ENCODE peak calls at places on chromosomes 7 and 10, in nine cellular contexts. J is esophagus squamous epithelium, K is transverse colon, N is SK-N-SH, U is ovary, A is ascending aorta, Y is adrenal gland, W is cardiac muscle cell, Z is PC-3. H is an unnamed sample.

GRCh38 chr7:94307399-94308048 is 87.2 kb upstream of the COL1A2 start:
- DNase-seq in J (no peak), K (no peak), N (no peak), U (no peak), A (no peak), Y (no peak), W (no peak), Z (no peak), H (no peak)

GRCh38 chr7:99975782-99976521 is at the start of gene AZGP1:
- DNase-seq in J (no peak), K (peak; percentile 41), N (no peak), U (no peak), A (no peak), Y (no peak), W (peak; percentile 43), Z (peak; percentile 27), H (no peak)

GRCh38 chr7:8724080-8724718 is 290.8 kb downstream of the NXPH1 start:
- DNase-seq in J (no peak), K (peak; percentile 42), N (peak; percentile 59), U (no peak), A (no peak), Y (peak; percentile 42), W (no peak), Z (peak; percentile 47), H (peak; percentile 82)

GRCh38 chr10:106991084-106991483 is 173.4 kb downstream of the SORCS1 start:
- DNase-seq in J (no peak), K (no peak), N (no peak), U (no peak), A (no peak), Y (no peak), W (no peak), Z (no peak), H (no peak)

GRCh38 chr7:106063039-106063438 is 49.1 kb downstream of the SYPL1 start:
- DNase-seq in J (no peak), K (no peak), N (no peak), U (no peak), A (no peak), Y (peak; percentile 10), W (no peak), Z (no peak), H (no peak)

GRCh38 chr10:128474571-128474970 is 348.3 kb upstream of the MKI67 start:
- DNase-seq in J (no peak), K (no peak), N (no peak), U (no peak), A (no peak), Y (no peak), W (no peak), Z (no peak), H (no peak)

GRCh38 chr7:31123317-31123716 is 71.2 kb downstream of the ADCYAP1R1 start:
- DNase-seq in J (no peak), K (no peak), N (no peak), U (no peak), A (no peak), Y (no peak), W (no peak), Z (no peak), H (no peak)

GRCh38 chr7:142298009-142298408 is 40.2 kb upstream of the PRSS58 start:
- DNase-seq in J (no peak), K (no peak), N (peak; percentile 17), U (no peak), A (no peak), Y (no peak), W (no peak), Z (peak; percentile 50), H (peak; percentile 33)

GRCh38 chr10:52210161-52210560 is 103.9 kb upstream of the DKK1 start:
- DNase-seq in J (no peak), K (no peak), N (no peak), U (no peak), A (no peak), Y (no peak), W (no peak), Z (peak; percentile 38), H (no peak)

GRCh38 chr7:17299477-17299991 is 1.1 kb downstream of the AHR start:
- DNase-seq in J (no peak), K (peak; percentile 8), N (no peak), U (no peak), A (no peak), Y (no peak), W (peak; percentile 55), Z (peak; percentile 39), H (no peak)

GRCh38 chr7:87058739-87059524 is 522 bp downstream of the ELAPOR2 start:
- DNase-seq in J (no peak), K (peak; percentile 36), N (peak; percentile 68), U (peak; percentile 28), A (no peak), Y (no peak), W (peak; percentile 4), Z (no peak), H (peak; percentile 43)

GRCh38 chr7:37971491-37971890 is 51.1 kb downstream of the EPDR1 start:
- DNase-seq in J (no peak), K (no peak), N (no peak), U (no peak), A (no peak), Y (no peak), W (peak; percentile 28), Z (no peak), H (no peak)

GRCh38 chr7:37982423-37982822 is 62.0 kb downstream of the EPDR1 start:
- DNase-seq in J (no peak), K (no peak), N (no peak), U (no peak), A (no peak), Y (peak; percentile 35), W (peak; percentile 64), Z (no peak), H (no peak)

GRCh38 chr7:37973915-37974314 is 53.5 kb downstream of the EPDR1 start:
- DNase-seq in J (no peak), K (no peak), N (no peak), U (no peak), A (no peak), Y (no peak), W (no peak), Z (no peak), H (no peak)

DNA sequence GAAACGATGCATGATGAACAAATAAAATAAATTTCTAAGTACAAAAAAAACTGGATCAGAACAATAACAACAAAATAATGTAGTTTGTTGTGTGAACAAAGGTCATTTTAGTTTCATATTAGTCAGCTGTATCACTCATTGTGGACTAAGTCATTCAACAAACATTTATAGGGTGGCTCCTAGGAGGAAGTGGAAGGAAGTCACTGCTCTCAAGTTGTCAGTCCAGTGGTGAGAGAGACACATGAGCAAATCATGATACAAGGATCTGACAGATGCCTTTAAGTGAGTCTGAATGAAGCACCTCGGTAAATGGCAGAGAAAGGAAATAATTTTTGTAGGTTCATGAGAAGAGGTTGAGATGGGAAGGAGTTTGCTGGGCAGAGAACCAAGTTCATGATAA is 56.8 kb downstream of the EPDR1 start:
- DNase-seq in J (no peak), K (no peak), N (no peak), U (no peak), A (no peak), Y (no peak), W (no peak), Z (peak; percentile 83), H (no peak)
- TF ChIP-seq CTCF in J (no peak), K (no peak), N (no peak), U (no peak), A (no peak), Y (no peak), W (no peak), Z (no peak), H (no peak)

GRCh38 chr10:50578949-50579348 is 44.8 kb downstream of the SGMS1 start:
- DNase-seq in J (no peak), K (no peak), N (no peak), U (no peak), A (no peak), Y (no peak), W (no peak), Z (no peak), H (no peak)
- H3K27me3 ChIP-seq in J (no peaks in the 10 kb centered on the region), K (no peaks in the 10 kb centered on the region), N (no peaks in the 10 kb centered on the region), U (no peaks in the 10 kb centered on the region), A (no peaks in the 10 kb centered on the region), Y (no peaks in the 10 kb centered on the region), W (no peaks in the 10 kb centered on the region), Z (no peaks in the 10 kb centered on the region), H (no peaks in the 10 kb centered on the region)

GRCh38 chr7:33719059-33719581 is 186.2 kb upstream of the BMPER start:
- DNase-seq in J (no peak), K (no peak), N (no peak), U (no peak), A (no peak), Y (peak; percentile 18), W (peak; percentile 75), Z (no peak), H (no peak)
- H3K27ac ChIP-seq in J (no peak overlapping the region), K (no peak overlapping the region), N (no peak overlapping the region), U (no peak overlapping the region), A (peak overlapping the region; percentile 68), Y (no peak overlapping the region), W (peak overlapping the region; percentile 75), Z (no peak overlapping the region), H (no peak overlapping the region)

GRCh38 chr7:3399858-3400257 is 98.8 kb downstream of the SDK1 start:
- DNase-seq in J (no peak), K (no peak), N (no peak), U (no peak), A (no peak), Y (no peak), W (peak; percentile 12), Z (peak; percentile 55), H (peak; percentile 70)
- TF ChIP-seq CTCF in J (no peak), K (peak; percentile 13), N (peak; percentile 36), U (no peak), A (no peak), Y (no peak), W (peak; percentile 26), Z (peak; percentile 73), H (peak; percentile 83)

GRCh38 chr10:75395171-75395954 is 6.2 kb downstream of the ZNF503 start:
- DNase-seq in J (no peak), K (peak; percentile 58), N (peak; percentile 57), U (peak; percentile 79), A (no peak), Y (peak; percentile 29), W (peak; percentile 67), Z (peak; percentile 93), H (no peak)
- H3K27me3 ChIP-seq in J (no peaks in the 10 kb centered on the region), K (peaks cover 12% of the 10 kb centered on the region), N (no peaks in the 10 kb centered on the region), U (no peaks in the 10 kb centered on the region), A (no peaks in the 10 kb centered on the region), Y (no peaks in the 10 kb centered on the region), W (peaks cover 81% of the 10 kb centered on the region), Z (peaks cover 61% of the 10 kb centered on the region), H (no peaks in the 10 kb centered on the region)

H was measured in WERI-Rb-1.